ENCODE peak calls at places on chromosomes 4 and X, in seven cellular contexts. W is left lung; C is breast epithelium; Q is thoracic aorta; K is CD4-positive, alpha-beta T cell; V is AG04450; P is neural crest cell. M is an unnamed sample.

GRCh38 chr4:160562661-160563060 is 1459.8 kb downstream of the RAPGEF2 start:
- DNase-seq in W (no peak), C (no peak), Q (no peak), K (no peak), V (no peak), P (no peak), M (no peak)

GRCh38 chrX:46574337-46574940 is 874 bp downstream of the CHST7 start:
- DNase-seq in W (peak), C (no peak), Q (no peak), K (no peak), V (no peak), P (peak), M (no peak)

GRCh38 chr4:8905773-8906667 is 34.4 kb upstream of the HMX1 start:
- DNase-seq in W (peak), C (no peak), Q (no peak), K (no peak), V (no peak), P (no peak), M (no peak)

GRCh38 chr4:31408136-31408535 is 688.0 kb downstream of the PCDH7 start:
- DNase-seq in W (no peak), C (no peak), Q (no peak), K (no peak), V (no peak), P (no peak), M (no peak)

GRCh38 chr4:105967058-105967658 is 71.9 kb downstream of the NPNT start:
- DNase-seq in W (peak), C (no peak), Q (no peak), K (no peak), V (no peak), P (no peak), M (no peak)

GRCh38 chrX:103565752-103566151 is 19.6 kb upstream of the TCEAL4 start:
- DNase-seq in W (no peak), C (no peak), Q (no peak), K (no peak), V (peak), P (no peak), M (no peak)

GRCh38 chr4:168275836-168276235 is 42.7 kb downstream of the DDX60 start:
- DNase-seq in W (no peak), C (no peak), Q (no peak), K (no peak), V (no peak), P (no peak), M (no peak)

GRCh38 chr4:101660607-101661006 is 129.9 kb upstream of the BANK1 start:
- DNase-seq in W (no peak), C (no peak), Q (no peak), K (no peak), V (no peak), P (no peak), M (no peak)

GRCh38 chr4:156933633-156934258 is 37.9 kb downstream of the PDGFC start:
- DNase-seq in W (no peak), C (no peak), Q (no peak), K (no peak), V (peak), P (no peak), M (no peak)

GRCh38 chr4:83231620-83232056 is 53.0 kb downstream of the COQ2 start:
- DNase-seq in W (no peak), C (no peak), Q (no peak), K (no peak), V (no peak), P (no peak), M (no peak)

GRCh38 chr4:158578476-158578875 is 56.8 kb downstream of the RXFP1 start:
- DNase-seq in W (no peak), C (no peak), Q (no peak), K (no peak), V (no peak), P (no peak), M (no peak)
- TF ChIP-seq CTCF in W (no peak), C (no peak), Q (no peak), K (no peak), V (peak), P (peak), M (no peak)

GRCh38 chr4:17762705-17763104 is 18.7 kb downstream of the FAM184B start:
- DNase-seq in W (no peak), C (no peak), Q (no peak), K (no peak), V (peak), P (no peak), M (no peak)
- TF ChIP-seq CTCF in W (no peak), C (no peak), Q (no peak), K (no peak), V (peak), P (no peak), M (peak)

GRCh38 chr4:23278845-23279244 is 586.1 kb downstream of the GBA3 start:
- DNase-seq in W (no peak), C (no peak), Q (no peak), K (no peak), V (no peak), P (no peak), M (no peak)
- TF ChIP-seq CTCF in W (no peak), C (no peak), Q (no peak), K (no peak), V (no peak), P (no peak), M (no peak)

GRCh38 chr4:103996059-103996458 is 276.3 kb upstream of the TACR3 start:
- DNase-seq in W (no peak), C (no peak), Q (no peak), K (no peak), V (no peak), P (no peak), M (no peak)
- TF ChIP-seq CTCF in W (no peak), C (no peak), Q (no peak), K (no peak), V (no peak), P (peak), M (no peak)

GRCh38 chr4:17280266-17280665 is 231.6 kb downstream of the QDPR start:
- DNase-seq in W (no peak), C (no peak), Q (no peak), K (no peak), V (no peak), P (no peak), M (no peak)
- TF ChIP-seq CTCF in W (no peak), C (no peak), Q (no peak), K (no peak), V (peak), P (no peak), M (no peak)

GRCh38 chr4:29037501-29037900 is 1682.7 kb upstream of the PCDH7 start:
- DNase-seq in W (no peak), C (no peak), Q (no peak), K (no peak), V (no peak), P (no peak), M (no peak)
- TF ChIP-seq CTCF in W (no peak), C (no peak), Q (no peak), K (no peak), V (no peak), P (no peak), M (no peak)

DNA sequence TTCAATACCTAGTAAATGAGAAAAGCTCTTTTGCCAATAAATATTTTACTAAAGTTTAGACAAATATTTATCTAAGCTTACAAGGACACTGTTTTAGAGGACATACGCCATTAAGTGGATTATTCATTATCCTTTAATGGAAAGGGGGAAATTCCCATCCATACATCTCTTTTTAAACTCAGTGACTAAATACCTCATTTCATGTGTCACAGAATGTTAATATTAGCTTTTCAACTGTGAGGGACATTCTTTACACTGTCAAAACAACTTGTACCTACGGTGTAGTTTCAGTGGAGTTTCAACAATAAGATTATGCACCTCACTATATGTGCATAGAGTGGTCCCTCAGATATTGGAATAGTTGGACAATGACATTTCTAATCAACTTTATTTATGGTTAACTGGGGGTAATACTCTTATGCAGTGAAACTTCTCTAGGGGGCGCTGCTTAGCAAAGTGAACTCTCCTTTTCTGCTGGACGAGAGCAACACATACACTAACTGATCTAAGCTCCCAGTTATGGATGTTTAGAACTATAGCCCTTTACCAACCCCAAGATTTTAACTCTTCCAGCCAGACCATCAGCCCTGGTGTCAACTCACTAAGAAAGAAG is 9.7 kb downstream of the HS6ST2 start:
- DNase-seq in W (no peak), C (no peak), Q (no peak), K (no peak), V (no peak), P (peak), M (no peak)
- TF ChIP-seq CTCF in W (peak), C (no peak), Q (no peak), K (no peak), V (no peak), P (peak), M (no peak)

GRCh38 chr4:153645183-153645582 is 38.9 kb upstream of the TLR2 start:
- DNase-seq in W (no peak), C (no peak), Q (no peak), K (no peak), V (no peak), P (no peak), M (no peak)
- TF ChIP-seq CTCF in W (no peak), C (no peak), Q (no peak), K (no peak), V (peak), P (peak), M (no peak)

DNA sequence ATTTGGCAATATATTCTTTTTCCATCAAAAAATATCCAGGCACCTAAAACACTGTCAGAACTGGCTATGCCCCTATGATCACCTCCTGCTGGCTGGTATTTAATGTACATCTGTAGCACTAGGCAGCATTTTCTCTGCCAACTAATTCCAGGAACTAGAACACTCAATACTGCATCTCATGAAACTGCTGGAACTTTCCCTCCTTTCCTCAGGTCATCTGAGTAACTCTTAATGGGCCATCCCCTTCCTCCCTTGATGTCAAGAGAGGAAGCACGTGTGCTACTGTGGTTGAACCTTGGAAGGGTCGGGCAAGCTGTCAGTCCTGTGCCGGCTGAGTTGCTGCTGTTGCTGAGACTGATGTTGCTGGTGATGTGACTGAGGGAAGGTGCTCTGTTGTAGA is 39.4 kb downstream of the TMEM165 start:
- DNase-seq in W (no peak), C (no peak), Q (no peak), K (no peak), V (no peak), P (no peak), M (no peak)
- TF ChIP-seq CTCF in W (peak), C (no peak), Q (peak), K (no peak), V (peak), P (peak), M (no peak)

GRCh38 chr4:78059938-78060337 is 2.8 kb downstream of the FRAS1 start:
- DNase-seq in W (no peak), C (no peak), Q (no peak), K (no peak), V (no peak), P (no peak), M (no peak)
- TF ChIP-seq CTCF in W (no peak), C (no peak), Q (no peak), K (no peak), V (no peak), P (no peak), M (no peak)

M was measured in gastrocnemius medialis.